ENCODE peak calls at places on chromosomes 12 and 14, in four cellular contexts. V is mammary epithelial cell, W is PC-3, K is bronchial epithelial cell. I is an unnamed sample.

GRCh38 chr14:40630471-40630870 is 976.2 kb upstream of the LRFN5 start:
- DNase-seq in W (no peak), K (no peak), V (no peak), I (no peak)

GRCh38 chr14:75720828-75721227 is 59.8 kb downstream of the TTLL5 start:
- DNase-seq in W (no peak), V (peak; percentile 18), K (no peak), I (no peak)

GRCh38 chr12:47652491-47653234 is 53.2 kb downstream of the RPAP3 start:
- DNase-seq in W (no peak), K (no peak), V (no peak), I (no peak)

GRCh38 chr14:33317675-33318074 is 379.0 kb downstream of the NPAS3 start:
- DNase-seq in W (peak; percentile 57), V (no peak), K (no peak), I (no peak)

GRCh38 chr12:112261559-112261958 is 120.7 kb downstream of the HECTD4 start:
- DNase-seq in K (no peak), W (peak; percentile 52), V (no peak), I (peak; percentile 17)

GRCh38 chr14:79822034-79822433 is 389.3 kb downstream of the DIO2 start:
- DNase-seq in K (no peak), V (no peak), W (no peak), I (no peak)

GRCh38 chr14:38110258-38110657 is 97.4 kb upstream of the SSTR1 start:
- DNase-seq in V (no peak), W (no peak), K (no peak), I (no peak)

GRCh38 chr12:74817499-74817898 is 279.9 kb downstream of the ATXN7L3B start:
- DNase-seq in K (no peak), W (no peak), V (no peak), I (no peak)

GRCh38 chr14:69815556-69815955 is 18.5 kb upstream of the SLC10A1 start:
- DNase-seq in W (no peak), V (no peak), K (no peak), I (no peak)

GRCh38 chr12:124387510-124387855 is 92.6 kb downstream of the RFLNA start:
- DNase-seq in K (no peak), V (no peak), W (no peak), I (no peak)

GRCh38 chr12:104686196-104686595 is 229.4 kb downstream of the CHST11 start:
- DNase-seq in V (peak; percentile 36), K (peak; percentile 47), W (peak; percentile 21), I (no peak)

GRCh38 chr14:22220427-22220826 is 368.6 kb downstream of the DAD1 start:
- DNase-seq in W (peak; percentile 68), K (peak; percentile 49), V (peak; percentile 33), I (no peak)

GRCh38 chr14:75648066-75648838 is 12.4 kb downstream of the ERG28 start:
- DNase-seq in K (peak; percentile 95), W (peak; percentile 97), V (peak; percentile 86), I (no peak)

GRCh38 chr12:22670762-22671161 is 45.8 kb downstream of the ETNK1 start:
- DNase-seq in W (no peak), V (no peak), K (peak; percentile 14), I (no peak)

GRCh38 chr12:52515927-52516831 is 4.0 kb downstream of the KRT5 start:
- DNase-seq in V (peak; percentile 82), W (peak; percentile 69), K (peak; percentile 89), I (no peak)

GRCh38 chr12:48917857-48918537 is 7.3 kb downstream of the FKBP11 start:
- DNase-seq in K (no peak), V (no peak), W (no peak), I (no peak)

GRCh38 chr12:19130224-19131019 is 889 bp downstream of the PLEKHA5 start:
- DNase-seq in W (peak; percentile 27), V (peak; percentile 39), K (no peak), I (peak; percentile 63)

GRCh38 chr14:97298331-97298730 is 501.1 kb downstream of the VRK1 start:
- DNase-seq in W (peak; percentile 41), K (no peak), V (no peak), I (peak; percentile 10)

GRCh38 chr12:94457331-94457730 is 2.3 kb downstream of the CEP83 start:
- DNase-seq in W (no peak), V (no peak), K (peak; percentile 50), I (no peak)

GRCh38 chr12:82708507-82708906 is 21.8 kb downstream of the TMTC2 start:
- DNase-seq in V (no peak), K (no peak), W (no peak), I (no peak)

GRCh38 chr12:53667080-53667479 is 8.8 kb downstream of the ATP5MC2 start:
- DNase-seq in K (no peak), V (no peak), W (no peak), I (no peak)

GRCh38 chr12:108196921-108197320 is 67.8 kb downstream of the WSCD2 start:
- DNase-seq in V (no peak), W (no peak), K (no peak), I (no peak)

GRCh38 chr14:32934891-32935633 is 3.6 kb upstream of the NPAS3 start:
- DNase-seq in V (no peak), K (no peak), W (no peak), I (peak; percentile 14)

GRCh38 chr12:2944401-2945047 is 14.7 kb upstream of the TEAD4 start:
- DNase-seq in V (peak; percentile 46), K (peak; percentile 36), W (peak; percentile 56), I (peak; percentile 64)

GRCh38 chr14:72891666-72892102 is 2.2 kb downstream of the DPF3 start:
- DNase-seq in W (no peak), V (no peak), K (no peak), I (no peak)

GRCh38 chr14:75562048-75562447 is 16.4 kb upstream of the FLVCR2 start:
- DNase-seq in V (peak; percentile 34), K (peak; percentile 48), W (peak; percentile 9), I (no peak)

GRCh38 chr12:58189030-58189429 is 247.7 kb downstream of the ATP23 start:
- DNase-seq in K (peak; percentile 80), W (no peak), V (peak; percentile 28), I (no peak)

GRCh38 chr12:97982684-97983083 is 520.1 kb downstream of the RMST start:
- DNase-seq in K (no peak), V (no peak), W (no peak), I (no peak)

GRCh38 chr14:52380294-52380693 is 66.2 kb downstream of the PTGER2 start:
- DNase-seq in K (peak; percentile 86), W (peak; percentile 61), V (peak; percentile 82), I (no peak)

GRCh38 chr12:100908501-100908900 is 113.9 kb downstream of the ANO4 start:
- DNase-seq in V (peak; percentile 70), W (no peak), K (peak; percentile 86), I (no peak)

GRCh38 chr14:104098272-104099095 is 13.0 kb downstream of the ASPG start:
- DNase-seq in V (no peak), K (no peak), W (no peak), I (no peak)

GRCh38 chr14:47302121-47302520 is 373.3 kb downstream of the MDGA2 start:
- DNase-seq in V (no peak), W (no peak), K (no peak), I (no peak)

DNA sequence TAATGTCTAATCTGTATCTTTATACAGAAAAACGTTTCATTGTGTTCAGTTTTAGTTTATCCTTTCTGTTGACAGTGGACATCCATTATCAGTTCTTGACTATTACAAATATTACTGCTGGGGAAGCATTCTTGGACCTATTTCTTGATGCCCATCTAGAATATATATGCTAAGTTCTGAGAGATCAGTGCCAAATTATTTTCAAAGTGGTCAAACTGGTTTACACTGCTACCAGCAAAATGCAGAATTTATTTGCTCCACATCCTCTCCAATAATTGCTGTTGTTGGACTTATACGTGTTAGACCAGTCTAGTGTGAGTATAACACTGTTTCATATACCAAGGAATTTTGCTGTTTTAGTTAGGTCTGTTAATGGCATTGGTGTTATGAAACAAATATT is 85.5 kb upstream of the TRAF3 start:
- DNase-seq in K (no peak), V (no peak), W (peak; percentile 71), I (no peak)
- H3K4me3 ChIP-seq in K (no peak overlapping the region), V (no peak overlapping the region), W (no peak overlapping the region), I (no peak overlapping the region)

GRCh38 chr14:24952851-24953666 is 96.9 kb downstream of the STXBP6 start:
- DNase-seq in V (no peak), K (no peak), W (peak; percentile 4), I (no peak)
- TF ChIP-seq CTCF in V (no peak), K (no peak), W (no peak), I (peak; percentile 45)

GRCh38 chr12:56521209-56521589 is 421 bp upstream of the RBMS2 start:
- DNase-seq in W (no peak), K (no peak), V (no peak), I (no peak)

GRCh38 chr12:56521590-56522371 is at the start of gene RBMS2:
- DNase-seq in W (peak; percentile 89), K (peak; percentile 85), V (peak; percentile 86), I (peak; percentile 80)

GRCh38 chr12:56517854-56518253 is 3.8 kb upstream of the RBMS2 start:
- DNase-seq in W (peak; percentile 94), V (peak; percentile 80), K (peak; percentile 67), I (no peak)

GRCh38 chr12:56518570-56518969 is 3.0 kb upstream of the RBMS2 start:
- DNase-seq in K (peak; percentile 73), W (peak; percentile 94), V (peak; percentile 51), I (no peak)

GRCh38 chr12:56520025-56520810 is 1.4 kb upstream of the RBMS2 start:
- DNase-seq in W (no peak), V (no peak), K (no peak), I (no peak)
- H3K4me3 ChIP-seq in W (no peak overlapping the region), V (no peak overlapping the region), K (no peak overlapping the region), I (no peak overlapping the region)

DNA sequence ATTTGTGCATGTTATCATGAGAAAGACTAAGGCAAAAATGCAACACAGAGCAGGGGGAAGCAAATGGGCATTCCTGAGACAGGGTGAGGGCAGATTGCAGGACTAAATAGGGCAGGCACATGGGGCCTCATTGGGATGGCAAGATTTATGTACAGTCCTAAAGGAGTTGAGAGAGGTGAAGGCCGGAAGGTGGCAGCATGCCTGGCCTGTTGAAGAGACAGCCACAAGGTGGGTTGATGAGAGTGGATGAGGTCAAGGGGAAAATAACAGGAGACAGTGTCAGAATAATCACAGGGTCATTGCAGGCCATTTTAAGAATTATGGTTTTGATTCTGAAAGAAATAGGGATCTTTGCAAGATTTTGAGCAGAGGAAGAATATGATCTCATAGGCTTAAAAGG is 21.0 kb downstream of the PAH start:
- DNase-seq in V (no peak), W (peak; percentile 21), K (no peak), I (no peak)
- TF ChIP-seq CTCF in V (no peak), W (peak; percentile 31), K (no peak), I (no peak)

DNA sequence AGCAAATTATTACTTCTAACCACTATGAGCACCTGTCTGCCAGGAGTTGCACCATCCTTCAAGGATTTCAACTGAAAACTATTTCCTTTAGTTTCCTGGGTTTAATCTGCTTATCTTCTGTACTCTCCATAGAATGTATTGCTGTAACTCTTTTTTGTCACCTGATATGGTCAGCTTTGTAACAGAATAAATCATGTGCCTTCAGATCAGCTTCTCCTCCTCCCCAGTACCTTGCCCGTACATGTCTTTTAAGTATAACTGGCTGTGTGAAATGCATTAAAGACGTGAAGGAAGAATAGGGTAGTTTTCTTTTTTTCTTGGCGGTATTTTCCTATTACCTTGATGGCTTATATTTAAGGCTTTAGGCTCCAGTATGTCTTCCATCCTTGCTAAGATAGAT is 200.4 kb upstream of the NAV3 start:
- DNase-seq in W (no peak), K (peak; percentile 68), V (peak; percentile 50), I (peak; percentile 12)
- H3K4me3 ChIP-seq in W (no peak overlapping the region), K (no peak overlapping the region), V (no peak overlapping the region), I (no peak overlapping the region)